ENCODE peak calls at places on chromosomes 16 and 17, in four cellular contexts. L is A549, H is WTC11, W is HepG2. C is an unnamed sample.

GRCh38 chr17:8930664-8931063 is 34.8 kb downstream of the PIK3R5 start:
- DNase-seq in H (no peak), L (no peak), W (no peak), C (no peak)

GRCh38 chr17:47605006-47605405 is 44.7 kb upstream of the KPNB1 start:
- DNase-seq in H (no peak), W (no peak), L (no peak), C (no peak)

GRCh38 chr16:71426069-71426879 is 15.6 kb downstream of the TLE7 start:
- DNase-seq in W (peak), H (peak), L (peak), C (peak)

GRCh38 chr16:13594798-13595197 is 325.2 kb upstream of the ERCC4 start:
- DNase-seq in W (no peak), H (peak), L (no peak), C (no peak)

GRCh38 chr16:57755061-57755684 is 19.6 kb downstream of the KATNB1 start:
- DNase-seq in L (no peak), H (no peak), W (no peak), C (no peak)

GRCh38 chr17:72609501-72609900 is 483.0 kb downstream of the SLC39A11 start:
- DNase-seq in H (no peak), L (peak), W (no peak), C (no peak)

GRCh38 chr16:88792078-88792550 is 7.1 kb upstream of the PIEZO1 start:
- DNase-seq in H (no peak), L (no peak), W (no peak), C (no peak)

GRCh38 chr17:48595107-48595999 is 1.8 kb upstream of the HOXB5 start:
- DNase-seq in L (no peak), H (no peak), W (no peak), C (no peak)

GRCh38 chr17:17728550-17729251 is 47.4 kb downstream of the RAI1 start:
- DNase-seq in W (no peak), L (peak), H (no peak), C (no peak)

GRCh38 chr16:56732832-56733231 is 2.9 kb downstream of the NUP93 start:
- DNase-seq in L (no peak), H (no peak), W (no peak), C (no peak)

GRCh38 chr16:67883872-67884261 is 818 bp upstream of the NRN1L start:
- DNase-seq in L (peak), W (peak), H (peak), C (peak)

GRCh38 chr16:66070140-66070887 is 296.2 kb upstream of the CDH5 start:
- DNase-seq in W (no peak), L (no peak), H (no peak), C (no peak)

GRCh38 chr17:13002761-13003453 is 14.9 kb downstream of the ELAC2 start:
- DNase-seq in H (peak), W (peak), L (peak), C (peak)

GRCh38 chr16:10868089-10868488 is 8.9 kb upstream of the CIITA start:
- DNase-seq in W (no peak), H (no peak), L (no peak), C (no peak)

GRCh38 chr17:34424814-34425490 is 61.9 kb upstream of the CCL1 start:
- DNase-seq in W (no peak), H (peak), L (no peak), C (no peak)

GRCh38 chr17:7238418-7239090 is 703 bp downstream of the PHF23 start:
- DNase-seq in L (peak), H (no peak), W (no peak), C (peak)

GRCh38 chr17:41784207-41784744 is 2.2 kb downstream of the JUP start:
- DNase-seq in H (peak), W (no peak), L (peak), C (peak)

GRCh38 chr16:23008041-23008440 is 141.2 kb downstream of the USP31 start:
- DNase-seq in L (no peak), H (no peak), W (no peak), C (no peak)

GRCh38 chr16:89322381-89323119 is 105.0 kb downstream of the ZNF778 start:
- DNase-seq in H (peak), L (peak), W (peak), C (peak)

GRCh38 chr17:7279453-7279852 is 2.1 kb upstream of the SLC2A4 start:
- DNase-seq in H (no peak), W (no peak), L (no peak), C (no peak)

GRCh38 chr17:74513987-74514631 is 17.2 kb downstream of the CD300LB start:
- DNase-seq in W (peak), L (peak), H (no peak), C (peak)

GRCh38 chr17:8629371-8630226 is 926 bp downstream of the MYH10 start:
- DNase-seq in H (peak), L (peak), W (no peak), C (peak)

GRCh38 chr16:13402601-13403000 is 501.2 kb downstream of the SHISA9 start:
- DNase-seq in L (no peak), H (no peak), W (no peak), C (no peak)

GRCh38 chr17:78510141-78510935 is 66.9 kb downstream of the DNAH17 start:
- DNase-seq in W (no peak), H (no peak), L (no peak), C (no peak)

GRCh38 chr16:75319513-75320401 is 68.3 kb upstream of the BCAR1 start:
- DNase-seq in W (no peak), H (no peak), L (no peak), C (no peak)

DNA sequence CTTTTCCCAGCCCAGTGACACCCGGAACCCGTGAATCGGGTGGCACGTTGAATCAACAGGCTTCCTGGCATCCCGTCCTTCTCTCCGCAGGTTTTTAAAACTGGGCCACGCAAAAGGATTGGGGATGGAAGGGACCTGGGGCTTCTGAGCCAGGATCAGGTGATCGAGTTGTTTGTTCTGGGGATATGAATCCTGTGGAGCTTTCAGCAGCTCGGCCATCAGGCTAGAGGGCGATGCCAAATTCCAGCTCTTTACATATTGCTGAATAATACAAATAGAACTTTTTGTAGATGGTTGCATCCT is 473 bp downstream of the SUPT6H start:
- DNase-seq in W (no peak), H (no peak), L (no peak), C (no peak)
- TF ChIP-seq NR3C1 in W (no peak), H (no peak), L (no peak), C (no peak)

GRCh38 chr16:17270683-17271109 is 200.1 kb downstream of the XYLT1 start:
- DNase-seq in W (no peak), H (no peak), L (no peak), C (no peak)

GRCh38 chr16:17270111-17270510 is 200.6 kb downstream of the XYLT1 start:
- DNase-seq in H (no peak), W (no peak), L (no peak), C (no peak)

GRCh38 chr16:17266606-17267313 is 204.0 kb downstream of the XYLT1 start:
- DNase-seq in H (no peak), L (no peak), W (no peak), C (no peak)

GRCh38 chr16:17271687-17272086 is 199.1 kb downstream of the XYLT1 start:
- DNase-seq in H (no peak), L (no peak), W (no peak), C (no peak)

GRCh38 chr16:17269434-17269833 is 201.3 kb downstream of the XYLT1 start:
- DNase-seq in W (no peak), L (no peak), H (no peak), C (no peak)
- TF ChIP-seq NR3C1 in W (no peak), L (no peak), H (no peak), C (no peak)

GRCh38 chr17:80027043-80027435 is 8.6 kb downstream of the TBC1D16 start:
- DNase-seq in H (no peak), W (no peak), L (no peak), C (no peak)

GRCh38 chr17:80026359-80027042 is 9.2 kb downstream of the TBC1D16 start:
- DNase-seq in W (no peak), L (no peak), H (no peak), C (no peak)

GRCh38 chr17:80025140-80025539 is 10.5 kb downstream of the TBC1D16 start:
- DNase-seq in W (no peak), H (peak), L (no peak), C (no peak)

GRCh38 chr17:80024206-80024972 is 11.3 kb downstream of the TBC1D16 start:
- DNase-seq in H (no peak), W (no peak), L (no peak), C (no peak)

DNA sequence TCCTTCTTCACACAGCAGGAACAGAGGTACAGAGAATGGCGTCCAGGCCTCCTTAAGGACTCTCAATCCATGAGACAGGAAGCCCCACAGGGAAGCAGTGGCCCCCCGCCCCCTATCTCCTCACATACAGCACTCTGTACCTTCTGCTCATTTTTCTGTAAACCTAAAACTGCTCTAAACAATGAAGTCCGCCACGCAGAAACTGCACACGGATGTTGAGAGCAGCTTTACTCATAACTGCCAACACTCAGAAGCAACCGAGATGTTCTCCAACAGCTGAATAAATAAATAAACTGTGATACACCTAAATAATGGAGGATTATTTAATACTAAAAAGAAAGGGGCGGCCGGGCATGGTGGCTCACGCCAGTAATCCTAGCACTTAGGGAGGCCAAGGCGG is 9.9 kb downstream of the TBC1D16 start:
- DNase-seq in W (no peak), H (no peak), L (no peak), C (no peak)
- TF ChIP-seq NR3C1 in W (no peak), H (no peak), L (no peak), C (no peak)

GRCh38 chr17:79915850-79916430 is 76.7 kb upstream of the CBX4 start:
- DNase-seq in H (peak), L (peak), W (peak), C (peak)
- TF ChIP-seq NR3C1 in H (no peak), L (no peak), W (no peak), C (no peak)

GRCh38 chr17:410674-411401 is 58.2 kb upstream of the RPH3AL start:
- DNase-seq in W (no peak), L (peak), H (no peak), C (peak)
- TF ChIP-seq NR3C1 in W (no peak), L (no peak), H (no peak), C (no peak)

C was measured in K562.